ENCODE peak calls at places on chromosomes 4 and X, in nine cellular contexts. P is GM23338, U is heart left ventricle, M is esophagus muscularis mucosa, I is lower lobe of right lung, Q is upper lobe of left lung, A is transverse colon, C is right atrium auricular region, E is suprapubic skin. W is an unnamed sample. For H3K36me3, the result is how much of the 10 kb centered on the place peaks cover.

GRCh38 chrX:80765226-80765625 is 44.5 kb downstream of the BRWD3 start:
- DNase-seq in A (no peak), P (peak), E (no peak), Q (no peak), U (no peak), M (no peak), I (no peak), C (no peak), W (no peak)

GRCh38 chrX:74422576-74423288 is 1.4 kb downstream of the SLC16A2 start:
- DNase-seq in P (peak), A (peak), M (no peak), Q (peak), E (peak), C (peak), U (peak), I (peak), W (peak)

GRCh38 chr4:99759346-99759984 is 57.2 kb upstream of the DAPP1 start:
- DNase-seq in I (no peak), E (no peak), P (peak), A (no peak), M (no peak), U (no peak), C (no peak), Q (no peak), W (no peak)

GRCh38 chrX:5672099-5672498 is 556.6 kb downstream of the NLGN4X start:
- DNase-seq in I (no peak), U (no peak), A (no peak), P (no peak), Q (no peak), M (no peak), C (no peak), E (no peak), W (no peak)

GRCh38 chrX:139304471-139304870 is 226.1 kb upstream of the F9 start:
- DNase-seq in C (no peak), A (no peak), I (no peak), Q (no peak), U (no peak), E (no peak), P (no peak), M (no peak), W (no peak)

GRCh38 chrX:73916931-73917657 is 354.1 kb downstream of the CHIC1 start:
- DNase-seq in U (no peak), E (no peak), M (no peak), C (no peak), A (no peak), I (no peak), Q (no peak), P (peak), W (peak)

GRCh38 chr4:93182722-93183121 is 645.8 kb upstream of the ATOH1 start:
- DNase-seq in U (no peak), P (no peak), M (no peak), Q (peak), I (no peak), A (no peak), C (no peak), E (no peak), W (no peak)

GRCh38 chr4:154998284-154998683 is 210.2 kb upstream of the NPY2R start:
- DNase-seq in A (no peak), Q (no peak), U (no peak), M (no peak), C (no peak), P (no peak), I (no peak), E (no peak), W (no peak)

GRCh38 chrX:37844622-37845021 is 2.7 kb downstream of the DYNLT3 start:
- DNase-seq in I (no peak), M (no peak), A (no peak), P (no peak), Q (no peak), E (no peak), U (no peak), C (no peak), W (no peak)

GRCh38 chr4:3860061-3860912 is 94.1 kb downstream of the ADRA2C start:
- DNase-seq in Q (no peak), A (no peak), M (no peak), E (no peak), I (peak), C (no peak), U (peak), P (no peak), W (peak)

GRCh38 chr4:163273203-163273602 is 59.2 kb downstream of the NPY1R start:
- DNase-seq in M (no peak), C (no peak), A (no peak), I (no peak), E (no peak), Q (no peak), U (no peak), P (no peak), W (no peak)

GRCh38 chr4:87003266-87003665 is 68.5 kb downstream of the AFF1 start:
- DNase-seq in E (no peak), U (no peak), C (no peak), A (no peak), M (no peak), P (no peak), Q (no peak), I (no peak), W (no peak)

GRCh38 chrX:120426599-120426998 is 42.5 kb downstream of the LAMP2 start:
- DNase-seq in E (no peak), P (no peak), C (no peak), U (no peak), Q (no peak), I (no peak), A (no peak), M (no peak), W (no peak)

GRCh38 chrX:86714441-86714840 is 566.2 kb downstream of the DACH2 start:
- DNase-seq in A (no peak), E (no peak), M (no peak), C (no peak), Q (no peak), P (no peak), U (no peak), I (no peak), W (no peak)

GRCh38 chr4:122621010-122621616 is at the start of gene IL21:
- DNase-seq in E (no peak), I (no peak), U (no peak), C (no peak), M (no peak), A (no peak), Q (no peak), P (no peak), W (no peak)

GRCh38 chr4:169015237-169015636 is 5.2 kb upstream of the CBR4 start:
- DNase-seq in C (no peak), P (peak), U (no peak), I (no peak), Q (no peak), E (no peak), A (no peak), M (no peak), W (no peak)

DNA sequence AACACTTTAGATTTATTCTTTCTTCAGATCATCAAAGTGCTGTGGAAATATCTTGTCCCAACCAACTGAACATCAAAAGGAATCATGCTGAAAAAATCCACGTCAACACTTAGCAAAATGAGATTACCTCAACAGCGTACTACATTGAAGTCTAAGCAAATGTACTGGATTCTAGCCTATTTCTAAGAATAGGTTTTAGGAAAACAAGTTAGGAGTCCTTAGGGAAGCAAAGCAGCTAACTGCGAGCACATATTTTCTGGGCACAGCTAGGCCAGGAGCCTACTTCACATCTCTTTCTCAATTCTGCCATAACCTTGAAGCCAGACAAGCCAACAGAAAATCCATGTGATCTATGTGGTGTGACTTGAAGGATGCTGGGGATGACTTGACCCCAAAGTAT is 22.2 kb downstream of the KDR start:
- DNase-seq in E (no peak), P (no peak), C (no peak), M (no peak), I (no peak), U (no peak), Q (no peak), A (no peak), W (no peak)
- H3K36me3 ChIP-seq in E (under half), P (half or more), C (under half), M (under half), I (under half), U (half or more), Q (under half), A (under half), W (under half)

DNA sequence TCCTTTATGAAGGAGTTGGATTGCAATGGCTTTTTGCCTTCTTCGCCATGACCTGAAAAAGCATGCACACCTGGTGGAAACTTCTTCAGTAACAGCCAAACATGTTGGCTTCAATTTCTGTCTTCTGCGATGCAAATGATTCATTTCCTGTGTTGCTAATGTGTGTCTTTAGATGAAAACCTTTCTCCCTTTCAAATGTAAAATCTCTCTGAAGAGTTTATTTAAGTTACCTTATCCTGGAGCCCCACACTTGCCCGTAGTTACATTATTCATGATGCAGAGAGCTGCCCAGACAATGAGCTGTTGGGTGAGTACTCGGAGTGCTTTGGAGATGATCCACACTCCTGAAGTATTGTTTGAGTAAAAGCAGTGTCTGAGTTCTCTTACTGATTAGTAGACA is 1100.9 kb downstream of the RPA4 start:
- DNase-seq in C (no peak), E (no peak), P (peak), M (no peak), Q (no peak), I (no peak), U (no peak), A (no peak), W (peak)
- H3K4me3 ChIP-seq in C (no peak), E (no peak), P (no peak), M (no peak), Q (no peak), I (no peak), U (no peak), A (no peak), W (no peak)

GRCh38 chrX:153693216-153694086 is 5.7 kb downstream of the SLC6A8 start:
- DNase-seq in P (no peak), U (peak), Q (no peak), E (no peak), C (no peak), M (no peak), A (no peak), I (no peak), W (no peak)

GRCh38 chrX:153692003-153692402 is 4.3 kb downstream of the SLC6A8 start:
- DNase-seq in M (no peak), I (no peak), P (no peak), C (no peak), U (no peak), A (no peak), E (no peak), Q (no peak), W (no peak)

GRCh38 chrX:153696100-153696499 is 8.4 kb downstream of the SLC6A8 start:
- DNase-seq in E (no peak), Q (no peak), I (no peak), M (no peak), P (no peak), U (no peak), A (no peak), C (no peak), W (no peak)

GRCh38 chrX:153692611-153693156 is 5.0 kb downstream of the SLC6A8 start:
- DNase-seq in I (no peak), C (no peak), E (no peak), U (no peak), A (no peak), M (no peak), Q (no peak), P (no peak), W (no peak)

DNA sequence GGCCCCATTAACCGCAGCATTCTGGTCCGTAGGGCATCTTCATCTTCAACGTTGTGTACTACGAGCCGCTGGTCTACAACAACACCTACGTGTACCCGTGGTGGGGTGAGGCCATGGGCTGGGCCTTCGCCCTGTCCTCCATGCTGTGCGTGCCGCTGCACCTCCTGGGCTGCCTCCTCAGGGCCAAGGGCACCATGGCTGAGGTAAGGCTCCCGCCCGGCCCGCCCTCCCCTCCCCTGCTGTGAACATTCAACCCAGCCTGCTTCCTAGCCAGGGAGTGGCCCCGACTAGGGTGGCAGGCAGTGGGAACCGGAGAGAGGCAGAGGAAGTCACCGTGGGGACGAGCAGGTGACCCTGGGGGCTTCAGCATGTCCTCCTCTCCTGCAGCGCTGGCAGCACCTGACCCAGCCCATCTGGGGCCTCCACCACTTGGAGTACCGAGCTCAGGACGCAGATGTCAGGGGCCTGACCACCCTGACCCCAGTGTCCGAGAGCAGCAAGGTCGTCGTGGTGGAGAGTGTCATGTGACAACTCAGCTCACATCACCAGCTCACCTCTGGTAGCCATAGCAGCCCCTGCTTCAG is 7.1 kb downstream of the SLC6A8 start:
- DNase-seq in U (no peak), I (no peak), E (no peak), C (no peak), M (no peak), P (no peak), A (no peak), Q (no peak), W (no peak)
- H3K36me3 ChIP-seq in U (under half), I (under half), E (under half), C (under half), M (under half), P (under half), A (under half), Q (under half), W (under half)

DNA sequence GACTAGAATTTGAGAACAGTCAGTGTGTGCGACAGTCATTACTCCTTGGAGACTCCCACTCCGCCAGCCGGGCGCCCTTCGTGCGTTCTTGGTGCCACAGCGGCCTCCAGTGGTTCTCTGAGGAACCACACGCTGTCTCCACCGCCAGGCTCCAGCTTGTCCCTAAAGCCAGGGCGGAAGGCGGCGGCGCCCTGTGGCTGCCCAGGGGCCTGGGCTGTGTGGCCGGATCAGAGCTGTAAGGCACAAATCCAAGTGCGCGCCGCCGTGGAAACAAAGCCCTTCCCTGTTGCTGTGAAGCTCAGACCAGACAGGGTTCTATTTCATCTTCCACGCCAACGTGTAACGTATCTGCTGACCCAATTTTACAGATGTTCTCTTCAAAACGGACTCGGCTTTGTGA is 34.1 kb downstream of the IDS start:
- DNase-seq in U (peak), A (peak), E (peak), Q (peak), C (peak), M (no peak), P (peak), I (peak), W (peak)
- H3K4me3 ChIP-seq in U (no peak), A (no peak), E (no peak), Q (no peak), C (no peak), M (peak), P (no peak), I (no peak), W (no peak)

GRCh38 chr4:1231637-1232360 is 17.1 kb downstream of the CTBP1 start:
- DNase-seq in P (no peak), M (no peak), U (peak), C (no peak), E (no peak), I (no peak), A (no peak), Q (no peak), W (no peak)
- H3K36me3 ChIP-seq in P (under half), M (half or more), U (half or more), C (half or more), E (half or more), I (half or more), A (under half), Q (half or more), W (under half)

DNA sequence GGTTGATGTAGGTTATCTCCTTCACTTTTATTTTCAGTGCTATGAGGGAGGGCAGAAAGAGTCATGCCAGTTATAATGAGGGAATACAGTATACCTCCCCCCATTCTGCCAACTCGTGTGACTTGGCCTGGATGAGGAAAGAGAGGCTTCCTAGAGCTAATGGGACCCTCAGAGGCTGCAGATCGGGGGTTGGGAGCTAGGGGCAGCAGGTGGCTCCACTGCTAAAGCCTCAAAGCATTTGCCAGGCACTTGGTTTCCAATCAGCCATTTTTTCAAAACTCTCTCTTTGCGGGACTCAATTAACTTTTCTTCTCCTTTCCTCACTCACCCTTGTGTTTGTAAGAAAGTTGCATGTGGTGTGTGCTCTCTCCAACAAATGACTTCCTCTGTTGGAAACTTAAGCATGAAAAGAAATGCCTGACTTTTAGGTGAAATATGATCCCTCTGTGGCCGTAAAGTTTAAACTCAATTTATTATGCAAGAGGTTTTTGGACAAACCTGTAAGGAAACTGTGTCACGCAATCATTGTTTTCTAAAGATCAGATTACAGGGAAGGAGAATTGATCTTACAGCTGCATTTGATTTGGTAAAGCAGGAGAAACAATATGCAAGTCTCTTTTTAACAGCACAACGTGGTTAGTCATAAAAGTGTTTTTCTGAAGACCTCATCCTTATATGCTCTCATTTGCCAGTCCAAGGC is 7.0 kb downstream of the SFRP2 start:
- DNase-seq in P (peak), A (no peak), U (no peak), E (no peak), C (no peak), M (no peak), Q (no peak), I (no peak), W (peak)
- H3K4me3 ChIP-seq in P (peak), A (no peak), U (no peak), E (no peak), C (no peak), M (no peak), Q (no peak), I (no peak), W (no peak)

GRCh38 chr4:7826909-7827306 is 112.8 kb downstream of the AFAP1 start:
- DNase-seq in U (no peak), I (no peak), A (no peak), E (no peak), P (no peak), C (no peak), Q (no peak), M (no peak), W (no peak)
- H3K36me3 ChIP-seq in U (under half), I (under half), A (under half), E (under half), P (under half), C (under half), Q (under half), M (under half), W (under half)

GRCh38 chrX:16867947-16868346 is 2.2 kb downstream of the RBBP7 start:
- DNase-seq in P (no peak), Q (no peak), U (no peak), C (no peak), A (no peak), I (no peak), M (no peak), E (no peak), W (no peak)
- H3K4me3 ChIP-seq in P (peak), Q (no peak), U (no peak), C (no peak), A (no peak), I (no peak), M (no peak), E (no peak), W (no peak)

DNA sequence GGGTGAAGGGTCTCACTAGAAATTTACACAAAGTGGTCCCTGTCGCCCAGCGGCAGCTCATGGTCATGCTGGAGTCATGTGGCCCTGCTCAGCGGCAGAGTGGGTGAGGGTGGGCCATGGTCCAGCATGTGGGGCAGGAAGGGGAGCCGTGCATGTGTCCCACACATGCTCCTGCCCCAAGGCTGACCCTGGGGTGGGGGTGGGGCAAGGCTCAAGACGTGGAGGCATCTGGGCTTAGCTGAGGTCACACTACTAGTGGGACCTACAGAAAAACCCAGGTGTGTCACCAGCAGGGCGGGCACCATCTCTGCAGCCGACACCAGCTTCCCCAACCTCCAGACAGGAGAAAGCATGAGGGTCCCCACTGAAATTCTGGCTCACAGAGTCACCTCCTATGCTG is 42.4 kb downstream of the EVC start:
- DNase-seq in Q (no peak), M (no peak), P (no peak), E (no peak), A (no peak), U (no peak), I (no peak), C (no peak), W (no peak)
- H3K36me3 ChIP-seq in Q (under half), M (under half), P (under half), E (half or more), A (under half), U (half or more), I (half or more), C (half or more), W (under half)